ENCODE peak calls at places on chromosomes 1 and 21, in seven cellular contexts. E, Y, F, V, I, W and O are unnamed samples.

GRCh38 chr1:151108331-151108730 is 37.8 kb downstream of the GABPB2 start:
- DNase-seq in E (no peak), Y (no peak), F (no peak), V (peak; percentile 20), I (no peak), W (no peak), O (no peak)

GRCh38 chr1:156006666-156007376 is 13.9 kb downstream of the SSR2 start:
- DNase-seq in E (no peak), Y (no peak), F (no peak), V (no peak), I (peak; percentile 30), W (no peak), O (no peak)

GRCh38 chr1:184595609-184596008 is 159.0 kb downstream of the EDEM3 start:
- DNase-seq in E (no peak), Y (peak; percentile 21), F (no peak), V (no peak), I (peak; percentile 95), W (no peak), O (no peak)

GRCh38 chr1:227357229-227358078 is 39.2 kb upstream of the CDC42BPA start:
- DNase-seq in E (peak; percentile 98), Y (peak; percentile 58), F (no peak), V (peak; percentile 81), I (peak; percentile 79), W (peak; percentile 84), O (no peak)

GRCh38 chr1:30527511-30528140 is 195.8 kb downstream of the MATN1 start:
- DNase-seq in E (no peak), Y (no peak), F (no peak), V (peak; percentile 78), I (no peak), W (peak; percentile 69), O (no peak)

GRCh38 chr21:35578831-35579470 is 481.4 kb downstream of the SETD4 start:
- DNase-seq in E (no peak), Y (no peak), F (no peak), V (no peak), I (peak; percentile 51), W (no peak), O (no peak)

GRCh38 chr1:113834716-113835115 is 22.4 kb upstream of the RSBN1 start:
- DNase-seq in E (no peak), Y (no peak), F (no peak), V (no peak), I (peak; percentile 55), W (no peak), O (no peak)

GRCh38 chr1:65757531-65757930 is 35.2 kb upstream of the PDE4B start:
- DNase-seq in E (no peak), Y (no peak), F (no peak), V (no peak), I (no peak), W (no peak), O (no peak)

GRCh38 chr1:233459968-233460367 is 132.4 kb downstream of the MAP3K21 start:
- DNase-seq in E (no peak), Y (no peak), F (no peak), V (no peak), I (no peak), W (no peak), O (no peak)

DNA sequence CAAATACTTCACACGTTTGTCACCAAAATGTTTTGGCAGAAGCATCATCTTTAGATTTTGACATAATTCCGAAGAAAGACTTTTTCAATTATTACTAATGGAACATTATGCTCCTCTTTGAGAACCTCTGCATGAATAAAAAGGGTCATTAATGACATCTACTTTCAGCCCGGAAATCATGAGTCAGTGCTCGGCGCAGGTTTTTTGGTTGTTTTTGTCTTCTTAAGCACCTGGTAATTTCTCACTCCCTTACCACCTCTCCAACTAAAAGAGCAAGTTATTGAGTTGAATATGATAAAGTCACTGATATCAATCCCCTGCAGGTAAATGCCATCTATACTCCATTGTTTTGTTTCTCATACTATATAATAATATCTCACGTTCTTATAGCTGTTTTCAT is 113.0 kb upstream of the PBX1 start:
- DNase-seq in E (no peak), Y (no peak), F (no peak), V (no peak), I (no peak), W (no peak), O (no peak)
- TF ChIP-seq CTCF in E (no peak), Y (no peak), F (no peak), V (no peak), I (no peak), W (no peak), O (no peak)

GRCh38 chr1:5740450-5740849 is 251.8 kb downstream of the NPHP4 start:
- DNase-seq in E (no peak), Y (no peak), F (peak; percentile 62), V (no peak), I (no peak), W (no peak), O (no peak)
- TF ChIP-seq CTCF in E (no peak), Y (no peak), F (no peak), V (no peak), I (no peak), W (no peak), O (no peak)

DNA sequence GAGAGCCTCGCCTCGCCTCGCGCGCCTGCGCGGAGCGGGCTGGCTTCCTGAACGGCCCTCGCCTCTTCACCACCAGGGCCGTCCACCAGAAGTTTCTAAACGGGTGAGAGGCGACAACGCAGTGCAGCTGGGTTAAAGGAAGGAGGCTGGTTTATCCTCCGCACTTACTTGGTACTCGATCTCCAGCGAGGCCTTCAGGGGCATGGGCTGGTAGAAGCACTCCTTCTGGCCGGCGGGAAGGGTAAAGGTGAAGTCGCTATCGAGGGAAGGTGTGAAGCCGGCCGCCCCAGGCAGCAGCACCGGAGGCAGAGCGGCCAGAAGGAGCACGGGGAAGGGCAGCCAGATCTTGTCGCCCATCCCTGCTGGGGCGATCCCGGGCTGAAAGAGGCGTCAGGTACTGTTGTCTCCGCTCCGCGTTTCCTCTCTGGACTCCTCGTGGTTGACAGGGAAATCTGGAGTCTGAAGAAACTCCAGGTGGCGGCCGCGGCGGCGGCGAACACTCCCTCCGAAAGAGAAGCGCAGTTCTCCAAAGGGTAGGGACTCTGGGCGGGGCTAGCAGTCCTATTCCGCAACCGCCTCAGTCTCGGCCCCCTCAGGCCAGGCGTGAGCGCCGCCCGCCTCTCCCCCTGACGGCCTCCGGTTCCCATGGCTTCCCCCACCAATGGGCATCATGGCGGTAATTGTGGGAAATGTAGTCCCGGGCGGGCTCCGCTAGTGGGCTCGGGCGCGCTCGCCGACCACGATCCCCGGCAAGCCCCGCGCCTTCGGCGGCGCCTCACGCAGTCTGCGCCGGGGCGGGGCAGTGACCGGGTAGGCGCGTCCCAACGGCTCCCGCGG is at the start of gene TMED5:
- DNase-seq in E (peak; percentile 99), Y (peak; percentile 96), F (peak; percentile 98), V (peak; percentile 99), I (peak; percentile 99), W (peak; percentile 98), O (peak; percentile 90)
- TF ChIP-seq CTCF in E (peak; percentile 14), Y (peak; percentile 35), F (peak; percentile 45), V (peak; percentile 27), I (no peak), W (no peak), O (no peak)

GRCh38 chr1:16918371-16918770 is 3.4 kb upstream of the CROCC start:
- DNase-seq in E (no peak), Y (no peak), F (no peak), V (no peak), I (no peak), W (no peak), O (peak; percentile 7)

GRCh38 chr1:16920951-16921350 is 780 bp upstream of the CROCC start:
- DNase-seq in E (no peak), Y (no peak), F (no peak), V (peak; percentile 36), I (no peak), W (no peak), O (peak; percentile 27)

GRCh38 chr1:16913616-16913865 is 8.2 kb upstream of the CROCC start:
- DNase-seq in E (no peak), Y (no peak), F (no peak), V (no peak), I (no peak), W (no peak), O (no peak)

GRCh38 chr1:16913866-16914662 is 7.7 kb upstream of the CROCC start:
- DNase-seq in E (peak; percentile 95), Y (peak; percentile 89), F (peak; percentile 96), V (peak; percentile 98), I (peak; percentile 98), W (peak; percentile 91), O (peak; percentile 100)

DNA sequence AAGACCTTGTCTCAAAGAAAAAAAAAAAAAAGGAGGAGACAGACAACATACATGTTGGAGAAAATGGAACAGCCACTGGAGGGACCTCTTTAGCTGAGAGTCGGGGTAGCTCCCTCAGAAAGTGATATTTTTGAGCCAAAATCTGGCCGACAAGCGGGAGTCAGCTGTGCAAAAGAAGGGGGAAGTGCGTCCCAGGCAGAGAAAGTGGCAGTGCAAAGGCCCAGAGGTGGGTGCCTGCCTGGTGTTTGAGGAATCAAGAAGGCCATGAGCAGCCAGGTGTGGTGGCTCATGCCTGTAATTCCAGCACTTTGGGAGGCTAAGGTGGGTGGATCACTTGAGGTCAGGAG is 6.1 kb upstream of the CROCC start:
- DNase-seq in E (peak; percentile 29), Y (no peak), F (peak; percentile 16), V (peak; percentile 48), I (no peak), W (no peak), O (peak; percentile 13)
- TF ChIP-seq CTCF in E (no peak), Y (peak; percentile 10), F (no peak), V (no peak), I (peak; percentile 31), W (no peak), O (no peak)

GRCh38 chr1:67525053-67525760 is 95.0 kb upstream of the SERBP1 start:
- DNase-seq in E (no peak), Y (no peak), F (no peak), V (no peak), I (no peak), W (no peak), O (no peak)

GRCh38 chr1:67522001-67522441 is 91.8 kb upstream of the SERBP1 start:
- DNase-seq in E (no peak), Y (no peak), F (no peak), V (no peak), I (peak; percentile 76), W (no peak), O (no peak)

GRCh38 chr1:67522793-67523192 is 92.6 kb upstream of the SERBP1 start:
- DNase-seq in E (no peak), Y (no peak), F (no peak), V (no peak), I (no peak), W (no peak), O (no peak)

GRCh38 chr1:67528141-67528540 is 97.9 kb upstream of the SERBP1 start:
- DNase-seq in E (no peak), Y (no peak), F (no peak), V (no peak), I (no peak), W (no peak), O (no peak)

DNA sequence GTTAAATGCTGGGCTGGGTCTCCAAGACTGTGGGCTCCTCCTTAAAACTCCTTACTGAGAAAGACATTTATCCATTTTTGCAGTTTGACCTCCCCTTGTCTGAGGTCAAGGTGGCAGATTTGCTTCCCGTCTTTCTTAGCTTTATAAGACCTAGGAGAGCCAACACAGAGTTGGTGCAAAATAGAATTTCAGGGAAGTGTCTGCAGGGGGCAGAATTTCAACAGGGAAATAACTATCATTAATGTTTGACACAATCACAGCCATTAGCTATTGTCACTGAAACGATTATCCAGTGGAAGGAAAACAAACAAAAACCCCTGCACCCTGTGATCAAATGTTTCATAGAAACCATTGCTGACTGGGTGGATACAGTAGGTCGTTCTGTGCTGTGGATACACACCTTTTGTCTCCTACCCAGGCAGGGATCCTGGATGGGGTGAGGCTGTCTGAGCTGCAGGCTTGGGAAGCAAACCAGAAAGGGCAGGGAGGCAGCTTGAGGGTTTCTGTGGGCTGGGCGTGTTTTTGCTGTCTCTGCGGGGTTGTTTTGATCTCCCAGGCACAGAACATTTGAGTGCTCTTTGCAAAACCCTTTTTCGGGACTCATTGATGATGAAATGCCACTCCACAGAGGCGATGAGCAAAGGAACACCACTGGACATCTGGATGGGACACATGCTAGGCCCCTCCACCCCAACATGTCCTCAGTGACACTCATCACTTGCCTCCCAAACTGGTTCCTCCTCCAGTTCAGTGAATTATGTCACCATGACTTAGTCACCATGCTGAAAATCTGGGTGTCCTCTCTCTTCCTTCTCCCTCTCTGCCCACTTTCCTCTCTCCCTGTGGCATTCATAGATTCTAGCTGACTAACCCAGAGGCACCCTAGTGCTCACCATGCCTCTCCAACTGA is 94.2 kb upstream of the SERBP1 start:
- DNase-seq in E (peak; percentile 24), Y (no peak), F (no peak), V (no peak), I (peak; percentile 82), W (no peak), O (no peak)
- TF ChIP-seq CTCF in E (peak; percentile 53), Y (peak; percentile 20), F (no peak), V (no peak), I (peak; percentile 43), W (no peak), O (peak; percentile 4)